ENCODE peak calls at places on chromosomes 4 and X, in ten cellular contexts. Q is WERI-Rb-1, U is K562, W is GM12865, N is foreskin fibroblast, F is spleen, I is AG09309, X is AG04450, P is mucosa of descending colon, A is fibroblast of lung. T is an unnamed sample.

GRCh38 chr4:164068392-164068791 is 573.9 kb downstream of the TMA16 start:
- DNase-seq in Q (no peak), U (no peak), W (no peak), N (no peak), F (no peak), I (no peak), X (no peak), P (no peak), A (no peak), T (no peak)

GRCh38 chr4:94680131-94680862 is 77.5 kb upstream of the BMPR1B start:
- DNase-seq in Q (no peak), U (no peak), W (no peak), N (no peak), F (no peak), I (no peak), X (no peak), P (no peak), A (no peak), T (no peak)

GRCh38 chr4:15809058-15809457 is 30.9 kb downstream of the CD38 start:
- DNase-seq in Q (no peak), U (no peak), W (peak), N (no peak), F (no peak), I (no peak), X (no peak), P (no peak), A (no peak), T (no peak)

GRCh38 chr4:65383589-65384305 is 286.5 kb downstream of the EPHA5 start:
- DNase-seq in Q (no peak), U (no peak), W (no peak), N (no peak), F (no peak), I (no peak), X (no peak), P (no peak), A (peak), T (peak)

GRCh38 chrX:48196745-48197213 is at the start of gene SSX5:
- DNase-seq in Q (no peak), U (peak), W (no peak), N (no peak), F (no peak), I (no peak), X (no peak), P (no peak), A (no peak), T (no peak)

GRCh38 chr4:6957148-6957520 is 47.5 kb downstream of the TBC1D14 start:
- DNase-seq in Q (no peak), U (no peak), W (no peak), N (no peak), F (no peak), I (no peak), X (peak), P (no peak), A (peak), T (peak)

GRCh38 chr4:94536049-94536448 is 84.3 kb downstream of the PDLIM5 start:
- DNase-seq in Q (peak), U (peak), W (no peak), N (no peak), F (no peak), I (no peak), X (no peak), P (no peak), A (no peak), T (no peak)

GRCh38 chr4:87047281-87047798 is 112.5 kb downstream of the AFF1 start:
- DNase-seq in Q (no peak), U (no peak), W (no peak), N (no peak), F (no peak), I (no peak), X (no peak), P (no peak), A (no peak), T (no peak)

GRCh38 chr4:120819816-120820437 is 102.6 kb downstream of the PRDM5 start:
- DNase-seq in Q (no peak), U (no peak), W (no peak), N (no peak), F (no peak), I (no peak), X (no peak), P (no peak), A (no peak), T (no peak)

GRCh38 chrX:39894626-39895025 is 203.1 kb downstream of the BCOR start:
- DNase-seq in Q (peak), U (no peak), W (no peak), N (no peak), F (no peak), I (no peak), X (no peak), P (peak), A (no peak), T (no peak)

GRCh38 chrX:41085883-41086626 is 810 bp downstream of the USP9X start:
- DNase-seq in Q (peak), U (peak), W (peak), N (peak), F (peak), I (no peak), X (no peak), P (peak), A (peak), T (peak)

GRCh38 chrX:40104649-40105015 is 6.9 kb upstream of the BCOR start:
- DNase-seq in Q (no peak), U (no peak), W (peak), N (peak), F (peak), I (no peak), X (no peak), P (no peak), A (peak), T (no peak)

GRCh38 chr4:98092833-98093439 is 50.3 kb downstream of the STPG2 start:
- DNase-seq in Q (no peak), U (no peak), W (peak), N (peak), F (no peak), I (no peak), X (no peak), P (no peak), A (peak), T (peak)

GRCh38 chr4:173536808-173537429 is 6.9 kb upstream of the HAND2 start:
- DNase-seq in Q (no peak), U (no peak), W (no peak), N (no peak), F (no peak), I (no peak), X (no peak), P (no peak), A (no peak), T (no peak)

GRCh38 chr4:42357325-42357724 is 40.0 kb upstream of the SHISA3 start:
- DNase-seq in Q (no peak), U (no peak), W (peak), N (no peak), F (no peak), I (no peak), X (no peak), P (no peak), A (no peak), T (no peak)

GRCh38 chr4:33411182-33411581 is 2691.0 kb downstream of the PCDH7 start:
- DNase-seq in Q (no peak), U (no peak), W (no peak), N (peak), F (no peak), I (no peak), X (no peak), P (no peak), A (peak), T (peak)

GRCh38 chr4:89482248-89482647 is 174.6 kb upstream of the GPRIN3 start:
- DNase-seq in Q (peak), U (peak), W (peak), N (peak), F (no peak), I (no peak), X (no peak), P (no peak), A (peak), T (peak)

GRCh38 chr4:165384608-165385007 is 5.8 kb downstream of the CPE start:
- DNase-seq in Q (no peak), U (no peak), W (no peak), N (peak), F (no peak), I (no peak), X (no peak), P (no peak), A (peak), T (peak)

GRCh38 chr4:87073570-87074470 is 139.0 kb downstream of the AFF1 start:
- DNase-seq in Q (peak), U (no peak), W (peak), N (no peak), F (peak), I (no peak), X (no peak), P (peak), A (peak), T (peak)

GRCh38 chr4:83890231-83890630 is 354.3 kb downstream of the GPAT3 start:
- DNase-seq in Q (no peak), U (no peak), W (no peak), N (peak), F (no peak), I (no peak), X (no peak), P (no peak), A (no peak), T (peak)

GRCh38 chr4:88705805-88706518 is 8.3 kb upstream of the NAP1L5 start:
- DNase-seq in Q (no peak), U (no peak), W (no peak), N (peak), F (no peak), I (peak), X (no peak), P (no peak), A (peak), T (peak)

GRCh38 chr4:5956285-5957021 is 61.8 kb downstream of the C4orf50 start:
- DNase-seq in Q (peak), U (no peak), W (peak), N (no peak), F (peak), I (no peak), X (no peak), P (no peak), A (no peak), T (no peak)

GRCh38 chr4:37434469-37434868 is 189.9 kb downstream of the NWD2 start:
- DNase-seq in Q (no peak), U (no peak), W (no peak), N (no peak), F (no peak), I (no peak), X (no peak), P (no peak), A (peak), T (no peak)

GRCh38 chrX:4263005-4263404 is 549.6 kb upstream of the PRKX start:
- DNase-seq in Q (no peak), U (no peak), W (no peak), N (peak), F (no peak), I (no peak), X (no peak), P (no peak), A (no peak), T (no peak)

GRCh38 chr4:11223261-11223660 is 205.4 kb downstream of the HS3ST1 start:
- DNase-seq in Q (no peak), U (no peak), W (no peak), N (no peak), F (no peak), I (no peak), X (no peak), P (no peak), A (no peak), T (peak)

GRCh38 chr4:11216520-11216919 is 212.2 kb downstream of the HS3ST1 start:
- DNase-seq in Q (no peak), U (no peak), W (peak), N (no peak), F (no peak), I (no peak), X (no peak), P (no peak), A (no peak), T (no peak)

GRCh38 chr4:11214281-11214680 is 214.4 kb downstream of the HS3ST1 start:
- DNase-seq in Q (no peak), U (no peak), W (no peak), N (no peak), F (no peak), I (no peak), X (no peak), P (no peak), A (no peak), T (no peak)

DNA sequence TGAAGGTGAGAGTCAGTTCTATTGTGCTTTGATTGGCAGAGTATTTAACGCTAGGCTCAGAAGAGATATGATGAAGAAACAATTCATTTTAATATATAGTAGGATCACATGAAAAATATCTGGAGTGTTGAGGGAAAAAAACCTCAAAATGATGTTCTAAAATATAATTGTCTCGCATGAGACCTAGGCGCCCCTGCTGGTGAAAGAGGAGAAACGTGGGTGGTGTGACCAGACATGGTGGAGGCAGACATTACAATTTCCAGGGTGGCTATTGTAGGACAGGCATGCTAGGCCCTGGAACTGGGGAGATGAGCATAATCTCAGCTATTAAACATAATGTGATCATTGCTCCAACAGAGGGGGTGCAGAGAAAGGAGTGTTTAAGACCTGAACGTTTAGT is 210.0 kb downstream of the HS3ST1 start:
- DNase-seq in Q (no peak), U (no peak), W (no peak), N (no peak), F (no peak), I (no peak), X (no peak), P (no peak), A (no peak), T (no peak)
- TF ChIP-seq CTCF in Q (peak), U (no peak), W (peak), N (no peak), F (no peak), I (no peak), X (no peak), P (no peak), A (no peak), T (no peak)

GRCh38 chr4:70571772-70572171 is 20.3 kb upstream of the AMBN start:
- DNase-seq in Q (no peak), U (no peak), W (no peak), N (no peak), F (no peak), I (no peak), X (no peak), P (no peak), A (no peak), T (no peak)

GRCh38 chr4:70575964-70576363 is 16.1 kb upstream of the AMBN start:
- DNase-seq in Q (no peak), U (no peak), W (no peak), N (no peak), F (no peak), I (no peak), X (no peak), P (no peak), A (no peak), T (no peak)

GRCh38 chr4:70581980-70582379 is 10.1 kb upstream of the AMBN start:
- DNase-seq in Q (no peak), U (no peak), W (no peak), N (no peak), F (no peak), I (no peak), X (no peak), P (no peak), A (no peak), T (no peak)

GRCh38 chr4:70577220-70577927 is 14.7 kb upstream of the AMBN start:
- DNase-seq in Q (no peak), U (no peak), W (no peak), N (no peak), F (no peak), I (no peak), X (no peak), P (no peak), A (no peak), T (no peak)
- H3K4me3 ChIP-seq in Q (no peak), U (no peak), W (no peak), N (no peak), F (no peak), I (no peak), X (no peak), P (no peak), A (no peak), T (no peak)

GRCh38 chrX:130139474-130140201 is 26.0 kb downstream of the AIFM1 start:
- DNase-seq in Q (no peak), U (no peak), W (no peak), N (no peak), F (no peak), I (no peak), X (no peak), P (no peak), A (no peak), T (no peak)

GRCh38 chrX:130145123-130145522 is 20.5 kb downstream of the AIFM1 start:
- DNase-seq in Q (no peak), U (no peak), W (no peak), N (no peak), F (no peak), I (no peak), X (no peak), P (no peak), A (no peak), T (no peak)

GRCh38 chrX:130147631-130148030 is 18.0 kb downstream of the AIFM1 start:
- DNase-seq in Q (no peak), U (no peak), W (no peak), N (no peak), F (no peak), I (no peak), X (no peak), P (no peak), A (no peak), T (no peak)

DNA sequence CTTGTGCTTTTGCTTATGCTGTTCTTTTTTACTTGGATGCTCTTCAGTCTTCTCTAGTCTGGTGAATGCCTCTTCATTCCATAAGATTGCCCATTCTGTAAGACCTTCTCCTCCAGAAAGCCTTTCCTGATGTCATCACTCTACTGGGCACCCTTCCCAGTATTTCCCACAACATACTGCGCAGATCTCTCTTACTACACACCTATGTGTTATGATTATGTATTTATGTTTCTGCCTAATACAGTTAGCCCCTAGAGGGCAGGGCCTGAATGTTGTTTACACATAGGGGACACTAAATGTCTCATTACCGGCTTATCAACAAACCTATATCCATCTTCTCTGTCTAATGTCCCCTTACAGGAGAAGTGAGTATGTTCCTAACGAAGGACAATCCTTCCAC is 21.1 kb downstream of the AIFM1 start:
- DNase-seq in Q (no peak), U (no peak), W (no peak), N (peak), F (no peak), I (no peak), X (no peak), P (no peak), A (peak), T (no peak)
- TF ChIP-seq CTCF in Q (no peak), U (peak), W (no peak), N (no peak), F (no peak), I (no peak), X (peak), P (no peak), A (no peak), T (no peak)

DNA sequence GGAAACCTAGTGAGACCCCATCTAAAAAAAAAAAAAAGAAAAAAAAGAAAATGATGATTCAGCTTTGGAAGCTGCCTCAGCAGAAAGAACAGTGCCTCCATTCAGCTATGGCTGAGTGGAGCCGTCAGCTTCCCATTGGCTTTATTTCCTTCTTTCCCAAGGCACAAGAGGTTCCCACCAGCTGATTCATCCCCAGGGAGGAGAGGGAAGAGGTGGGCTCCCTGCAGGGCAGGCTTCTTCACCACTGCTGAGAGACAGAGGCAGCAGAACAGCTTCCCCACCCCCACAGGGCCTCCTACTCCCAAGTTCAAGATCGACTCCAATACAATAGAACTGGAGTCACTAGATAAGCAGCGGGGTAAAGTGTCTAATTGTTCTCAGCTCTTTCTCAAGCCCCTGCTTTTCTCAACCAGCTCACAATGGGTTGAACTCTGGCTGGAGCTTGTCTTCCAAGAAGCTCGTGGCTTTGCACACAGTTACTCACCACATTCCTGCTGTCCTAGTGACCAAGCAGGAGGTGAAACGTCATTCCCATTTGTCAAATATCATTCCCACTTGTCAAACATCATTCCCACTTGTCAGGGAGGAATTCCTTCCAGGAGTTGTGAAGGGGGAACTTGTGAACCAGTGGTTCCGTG is 47.8 kb downstream of the FHDC1 start:
- DNase-seq in Q (no peak), U (no peak), W (no peak), N (peak), F (peak), I (peak), X (no peak), P (no peak), A (peak), T (peak)
- H3K4me3 ChIP-seq in Q (no peak), U (no peak), W (no peak), N (no peak), F (no peak), I (no peak), X (no peak), P (no peak), A (no peak), T (no peak)

DNA sequence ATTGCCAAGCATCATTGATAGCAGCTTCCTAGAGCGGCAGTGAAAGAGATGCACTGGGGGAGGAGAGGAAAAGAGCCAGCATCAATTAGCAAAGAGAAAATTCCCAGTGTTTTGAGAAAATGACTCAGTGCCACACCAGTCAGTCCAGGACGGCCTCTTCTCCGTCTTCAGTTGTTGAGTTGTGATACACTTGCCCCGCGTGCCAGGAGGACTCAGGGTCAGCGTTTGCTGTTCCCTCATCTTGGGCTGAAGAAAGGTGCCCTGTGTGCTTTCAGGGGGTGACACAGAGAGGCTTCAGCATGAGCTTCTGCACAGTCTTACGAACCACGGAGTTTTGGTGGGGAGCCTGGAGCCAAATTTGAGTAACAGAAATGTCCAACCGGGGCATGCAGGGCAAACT is 82.3 kb downstream of the GPR143 start:
- DNase-seq in Q (no peak), U (no peak), W (no peak), N (no peak), F (no peak), I (no peak), X (no peak), P (no peak), A (no peak), T (no peak)
- TF ChIP-seq CTCF in Q (no peak), U (no peak), W (no peak), N (no peak), F (no peak), I (no peak), X (no peak), P (no peak), A (no peak), T (no peak)

GRCh38 chr4:140187316-140187695 is 33.3 kb upstream of the MAML3 start:
- DNase-seq in Q (no peak), U (no peak), W (no peak), N (peak), F (no peak), I (no peak), X (no peak), P (no peak), A (no peak), T (peak)
- H3K4me3 ChIP-seq in Q (no peak), U (no peak), W (no peak), N (no peak), F (no peak), I (no peak), X (no peak), P (no peak), A (no peak), T (no peak)

GRCh38 chrX:19889582-19890342 is 2.4 kb upstream of the SH3KBP1 start:
- DNase-seq in Q (peak), U (peak), W (peak), N (peak), F (no peak), I (no peak), X (peak), P (no peak), A (peak), T (peak)
- TF ChIP-seq CTCF in Q (peak), U (no peak), W (peak), N (no peak), F (no peak), I (peak), X (no peak), P (no peak), A (no peak), T (no peak)

T was measured in astrocyte of the spinal cord.